ENCODE peak calls at places on chromosomes 3 and 15, in ten cellular contexts. B is NCI-H146; K is effector CD4-positive, alpha-beta T cell; C is AG09309; X is RCC 7860; U is DMS79; L is EL; M is ELR; J is T-helper 2 cell; R is activated CD8-positive, alpha-beta T cell treated with anti-CD3 and anti-CD28 coated beads for 36 hours. G is an unnamed sample.

GRCh38 chr3:190017575-190018288 is 103.0 kb downstream of the P3H2 start:
- DNase-seq in C (peak), U (no peak), K (no peak), X (peak), J (no peak), B (no peak), R (no peak), L (peak), M (peak), G (peak)

GRCh38 chr3:24220859-24221657 is 273.6 kb downstream of the THRB start:
- DNase-seq in X (peak), K (no peak), C (peak), M (peak), U (no peak), B (no peak), R (no peak), L (peak), J (no peak), G (peak)

GRCh38 chr15:30030350-30030749 is 52.4 kb upstream of the GOLGA8J start:
- DNase-seq in M (peak), X (no peak), U (no peak), J (no peak), C (no peak), L (no peak), K (no peak), B (no peak), R (no peak), G (no peak)

GRCh38 chr3:158731938-158732855 is at the start of gene RARRES1:
- DNase-seq in U (no peak), R (peak), B (peak), M (peak), C (no peak), J (peak), L (peak), X (no peak), K (no peak), G (peak)

GRCh38 chr3:8532251-8532831 is 30.7 kb downstream of the LMCD1 start:
- DNase-seq in K (no peak), C (no peak), J (no peak), B (no peak), L (peak), U (no peak), X (no peak), M (peak), R (no peak), G (no peak)

GRCh38 chr3:64107154-64107553 is 83.9 kb upstream of the PSMD6 start:
- DNase-seq in K (no peak), U (no peak), L (no peak), J (no peak), R (no peak), B (no peak), M (no peak), C (no peak), X (no peak), G (no peak)

GRCh38 chr3:42117175-42118008 is 26.2 kb downstream of the TRAK1 start:
- DNase-seq in L (peak), U (peak), B (peak), J (no peak), R (no peak), K (no peak), X (peak), M (peak), C (no peak), G (peak)

GRCh38 chr15:50355980-50356379 is 982 bp upstream of the GABPB1 start:
- DNase-seq in M (peak), K (no peak), J (no peak), U (no peak), L (peak), C (no peak), X (no peak), B (peak), R (no peak), G (peak)

GRCh38 chr3:158725348-158725966 is 6.8 kb downstream of the RARRES1 start:
- DNase-seq in X (peak), C (peak), K (no peak), J (no peak), R (peak), U (no peak), L (peak), B (no peak), M (peak), G (peak)

GRCh38 chr3:52350981-52351761 is 35.1 kb downstream of the DNAH1 start:
- DNase-seq in B (no peak), J (no peak), M (no peak), C (no peak), U (no peak), L (no peak), K (no peak), X (no peak), R (no peak), G (no peak)

GRCh38 chr3:188788621-188789081 is 383.1 kb upstream of the TPRG1 start:
- DNase-seq in M (peak), X (peak), U (no peak), K (peak), B (no peak), L (peak), J (no peak), C (peak), R (peak), G (peak)

GRCh38 chr15:60347480-60348069 is 50.2 kb downstream of the ANXA2 start:
- DNase-seq in K (no peak), L (no peak), C (no peak), X (no peak), J (no peak), M (no peak), B (no peak), R (no peak), U (no peak), G (peak)

GRCh38 chr3:4506559-4507009 is 13.4 kb downstream of the ITPR1 start:
- DNase-seq in U (no peak), J (no peak), R (no peak), L (no peak), B (no peak), K (no peak), X (no peak), C (no peak), M (no peak), G (no peak)

GRCh38 chr15:70795311-70795665 is 31.9 kb upstream of the UACA start:
- DNase-seq in B (no peak), U (no peak), K (no peak), X (peak), L (peak), R (no peak), J (no peak), C (peak), M (peak), G (peak)

GRCh38 chr15:96053039-96054021 is 277.2 kb upstream of the NR2F2 start:
- DNase-seq in M (no peak), B (peak), L (no peak), K (no peak), X (no peak), U (peak), J (no peak), C (no peak), R (no peak), G (peak)